ENCODE peak calls at places on chromosomes 2 and 18, in four cellular contexts. Z is GM12878, T is HepG2, R is A549. P is an unnamed sample.
A peak's percentile ranks its signal among the peaks of the same experiment; 100 is the strongest.

GRCh38 chr2:147100406-147101035 is 744.3 kb upstream of the ACVR2A start:
- DNase-seq in Z (no peak), T (no peak), R (no peak), P (no peak)

GRCh38 chr2:188122983-188123382 is 168.7 kb upstream of the GULP1 start:
- DNase-seq in Z (no peak), T (no peak), R (no peak), P (no peak)

GRCh38 chr18:59690216-59691045 is 6.8 kb downstream of the CCBE1 start:
- DNase-seq in Z (no peak), T (no peak), R (no peak), P (no peak)

GRCh38 chr2:6896930-6897759 is 19.6 kb downstream of the RSAD2 start:
- DNase-seq in Z (no peak), T (peak; percentile 41), R (peak; percentile 55), P (peak; percentile 39)

GRCh38 chr2:232124309-232124708 is 162.8 kb downstream of the DIS3L2 start:
- DNase-seq in Z (no peak), T (no peak), R (no peak), P (no peak)

GRCh38 chr18:9876867-9877654 is 8.7 kb upstream of the TXNDC2 start:
- DNase-seq in Z (no peak), T (peak; percentile 30), R (peak; percentile 92), P (peak; percentile 92)

GRCh38 chr2:142786922-142787702 is 90.4 kb upstream of the KYNU start:
- DNase-seq in Z (no peak), T (no peak), R (no peak), P (no peak)

GRCh38 chr2:235669269-235669831 is 175.5 kb downstream of the AGAP1 start:
- DNase-seq in Z (no peak), T (peak; percentile 69), R (peak; percentile 82), P (no peak)

GRCh38 chr2:200781626-200782025 is 30.1 kb upstream of the BZW1 start:
- DNase-seq in Z (no peak), T (no peak), R (no peak), P (no peak)

GRCh38 chr2:75334076-75334475 is 134.8 kb upstream of the TACR1 start:
- DNase-seq in Z (no peak), T (no peak), R (no peak), P (no peak)

GRCh38 chr2:64982932-64983331 is 6.3 kb upstream of the SLC1A4 start:
- DNase-seq in Z (no peak), T (peak; percentile 56), R (no peak), P (no peak)

GRCh38 chr2:26968001-26968400 is 2.4 kb upstream of the MAPRE3 start:
- DNase-seq in Z (no peak), T (no peak), R (no peak), P (no peak)

GRCh38 chr2:206693399-206694137 is 24.6 kb downstream of the DYTN start:
- DNase-seq in Z (peak; percentile 24), T (peak; percentile 65), R (peak; percentile 71), P (peak; percentile 25)

GRCh38 chr2:70381821-70382220 is 80.0 kb upstream of the FAM136A start:
- DNase-seq in Z (no peak), T (no peak), R (peak; percentile 20), P (no peak)

GRCh38 chr2:53896864-53897263 is 37.1 kb upstream of the GPR75 start:
- DNase-seq in Z (no peak), T (peak; percentile 10), R (peak; percentile 61), P (no peak)

GRCh38 chr2:231191896-231192872 is 6.2 kb upstream of the ARMC9 start:
- DNase-seq in Z (no peak), T (peak; percentile 70), R (peak; percentile 60), P (peak; percentile 62)

GRCh38 chr2:66966631-66967030 is 430.5 kb upstream of the ETAA1 start:
- DNase-seq in Z (no peak), T (no peak), R (no peak), P (no peak)

GRCh38 chr2:28267282-28267681 is 125.4 kb upstream of the FOSL2 start:
- DNase-seq in Z (no peak), T (no peak), R (no peak), P (no peak)

GRCh38 chr2:220103596-220103995 is 476.2 kb downstream of the SLC4A3 start:
- DNase-seq in Z (no peak), T (no peak), R (no peak), P (no peak)

GRCh38 chr2:14634223-14634884 is 1.8 kb downstream of the LRATD1 start:
- DNase-seq in Z (no peak), T (peak; percentile 11), R (peak; percentile 79), P (peak; percentile 41)

GRCh38 chr2:16674154-16674553 is 8.5 kb upstream of the CYRIA start:
- DNase-seq in Z (no peak), T (no peak), R (no peak), P (no peak)

GRCh38 chr18:26135563-26135962 is 1.9 kb downstream of the PSMA8 start:
- DNase-seq in Z (no peak), T (no peak), R (no peak), P (no peak)

GRCh38 chr2:100703213-100703612 is 116.7 kb upstream of the NPAS2 start:
- DNase-seq in Z (no peak), T (no peak), R (no peak), P (no peak)

GRCh38 chr18:79680100-79680879 is 687 bp downstream of the CTDP1 start:
- DNase-seq in Z (no peak), T (peak; percentile 41), R (peak; percentile 16), P (peak; percentile 38)

GRCh38 chr2:75679556-75679955 is 31.2 kb downstream of the GCFC2 start:
- DNase-seq in Z (no peak), T (no peak), R (no peak), P (no peak)

GRCh38 chr2:238259085-238260020 is 19.5 kb upstream of the HES6 start:
- DNase-seq in Z (no peak), T (peak; percentile 34), R (peak; percentile 42), P (no peak)

GRCh38 chr2:88765154-88765948 is 73.9 kb downstream of the RPIA start:
- DNase-seq in Z (no peak), T (no peak), R (peak; percentile 41), P (no peak)

GRCh38 chr2:240955306-240956101 is 42.9 kb upstream of the SNED1 start:
- DNase-seq in Z (no peak), T (no peak), R (no peak), P (no peak)

GRCh38 chr2:102975996-102976636 is 214.3 kb downstream of the TMEM182 start:
- DNase-seq in Z (no peak), T (peak; percentile 50), R (peak; percentile 55), P (peak; percentile 9)

GRCh38 chr2:1614564-1614963 is 129.8 kb downstream of the PXDN start:
- DNase-seq in Z (no peak), T (no peak), R (no peak), P (no peak)

GRCh38 chr2:1611886-1612285 is 132.4 kb downstream of the PXDN start:
- DNase-seq in Z (no peak), T (no peak), R (no peak), P (no peak)

GRCh38 chr2:1613078-1613445 is 131.3 kb downstream of the PXDN start:
- DNase-seq in Z (no peak), T (no peak), R (no peak), P (no peak)

GRCh38 chr2:1612391-1613077 is 131.8 kb downstream of the PXDN start:
- DNase-seq in Z (no peak), T (no peak), R (no peak), P (no peak)

GRCh38 chr2:1613731-1614354 is 130.5 kb downstream of the PXDN start:
- DNase-seq in Z (no peak), T (no peak), R (no peak), P (no peak)
- TF ChIP-seq POLR2AphosphoS2 in Z (no peak), T (no peak), R (no peak), P (no peak)

DNA sequence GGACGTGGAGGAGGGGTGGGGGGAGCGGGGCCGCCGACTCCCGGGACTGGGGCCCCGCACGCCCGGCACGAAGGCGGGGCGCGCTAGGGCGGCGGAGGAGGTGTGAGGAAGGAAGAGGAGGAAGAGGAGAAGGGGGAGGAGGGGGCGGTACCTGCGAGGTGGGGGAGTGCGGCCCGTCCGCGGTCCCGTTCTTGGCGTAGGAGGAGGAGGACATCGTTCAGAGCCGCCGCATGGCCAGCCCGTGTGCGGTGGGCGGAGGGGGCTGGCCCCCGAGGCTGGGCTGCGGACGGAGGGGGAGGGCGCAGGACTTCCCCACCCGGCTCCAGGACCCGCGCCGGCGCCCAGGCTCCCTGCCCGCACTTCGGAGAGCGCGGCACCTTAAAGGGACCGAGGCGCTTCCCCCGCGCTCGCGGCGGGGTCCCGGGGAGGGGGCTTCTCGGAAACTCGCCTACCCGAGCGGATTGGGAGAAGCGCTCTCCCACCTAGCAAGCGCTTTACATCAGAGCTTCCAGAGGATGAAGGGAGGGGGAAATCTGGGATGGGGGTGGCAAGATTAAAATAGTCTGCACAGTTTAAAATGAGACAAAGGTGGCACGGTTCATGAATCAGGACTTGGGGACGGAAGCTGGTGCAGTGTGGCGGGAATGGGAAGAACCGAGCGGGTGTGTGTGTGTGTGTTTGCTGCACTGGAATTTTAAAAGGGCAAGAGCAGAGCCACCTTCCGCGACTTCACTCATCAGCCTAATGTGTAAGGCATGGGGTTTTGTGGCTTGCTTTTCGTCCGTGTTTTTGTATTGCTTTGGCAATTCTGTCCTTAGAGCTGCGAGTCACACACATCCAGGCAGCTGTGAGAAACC is at the start of gene CACNB4:
- DNase-seq in Z (no peak), T (no peak), R (peak; percentile 10), P (no peak)
- TF ChIP-seq POLR2AphosphoS2 in Z (no peak), T (no peak), R (no peak), P (no peak)

GRCh38 chr2:239278941-239279365 is 121.9 kb downstream of the HDAC4 start:
- DNase-seq in Z (no peak), T (no peak), R (no peak), P (no peak)
- TF ChIP-seq POLR2AphosphoS2 in Z (no peak), T (no peak), R (no peak), P (no peak)

DNA sequence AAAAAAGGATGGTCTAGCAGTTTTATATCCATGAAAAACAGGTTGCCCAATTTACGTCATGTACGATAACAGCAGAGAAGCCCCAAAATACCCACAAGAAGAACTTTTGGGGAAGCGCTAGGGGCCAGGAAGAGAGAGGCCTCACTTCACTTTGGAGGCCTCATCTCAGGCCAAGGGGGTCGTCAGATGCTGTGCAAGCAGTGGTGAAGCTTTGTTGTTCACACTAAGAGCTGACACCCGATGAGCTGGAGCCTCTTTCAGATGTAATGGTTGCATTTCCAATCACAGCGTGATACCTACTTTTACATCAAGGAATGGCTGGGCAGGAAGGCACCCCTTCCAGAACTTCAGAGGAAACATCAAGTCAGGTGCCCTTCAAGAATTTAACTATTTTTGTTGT is 242.3 kb upstream of the PXDN start:
- DNase-seq in Z (no peak), T (no peak), R (no peak), P (no peak)
- TF ChIP-seq POLR2AphosphoS2 in Z (no peak), T (no peak), R (no peak), P (no peak)

GRCh38 chr2:190999949-191000665 is 13.9 kb downstream of the STAT1 start:
- DNase-seq in Z (no peak), T (no peak), R (no peak), P (no peak)

GRCh38 chr2:191001624-191002023 is 12.3 kb downstream of the STAT1 start:
- DNase-seq in Z (no peak), T (no peak), R (no peak), P (no peak)

GRCh38 chr2:191003405-191004309 is 10.3 kb downstream of the STAT1 start:
- DNase-seq in Z (no peak), T (no peak), R (no peak), P (no peak)

GRCh38 chr2:190999058-190999457 is 14.9 kb downstream of the STAT1 start:
- DNase-seq in Z (no peak), T (no peak), R (no peak), P (no peak)

GRCh38 chr2:191001032-191001431 is 12.9 kb downstream of the STAT1 start:
- DNase-seq in Z (no peak), T (no peak), R (no peak), P (no peak)
- TF ChIP-seq POLR2AphosphoS2 in Z (no peak), T (no peak), R (no peak), P (no peak)

GRCh38 chr2:127859712-127860085 is 1.7 kb upstream of the POLR2D start:
- DNase-seq in Z (no peak), T (peak; percentile 54), R (no peak), P (peak; percentile 69)
- TF ChIP-seq POLR2AphosphoS2 in Z (no peak), T (no peak), R (no peak), P (no peak)

P was measured in K562.